ENCODE peak calls at places on chromosome 16, in five cellular contexts. X is fibroblast of the conjunctiva; N is stimulated activated naive CD4-positive, alpha-beta T cell; K is GM23338; H is AML-193. P is an unnamed sample.

GRCh38 chr16:68297908-68298307 is 12.8 kb downstream of the SLC7A6OS start:
- DNase-seq in X (no peak), N (no peak), K (no peak), H (no peak), P (no peak)

GRCh38 chr16:81612351-81613170 is 166.5 kb upstream of the PLCG2 start:
- DNase-seq in X (no peak), N (no peak), K (no peak), H (no peak), P (no peak)

GRCh38 chr16:26951950-26952349 is 114.8 kb upstream of the C16orf82 start:
- DNase-seq in X (no peak), N (no peak), K (no peak), H (no peak), P (no peak)

GRCh38 chr16:56332464-56333079 is 92.8 kb downstream of the AMFR start:
- DNase-seq in X (peak; percentile 67), N (no peak), K (peak; percentile 66), H (peak; percentile 29), P (no peak)

GRCh38 chr16:46911650-46912049 is 27.5 kb downstream of the GPT2 start:
- DNase-seq in X (no peak), N (no peak), K (no peak), H (no peak), P (no peak)

GRCh38 chr16:61681673-61682072 is 354.6 kb downstream of the CDH8 start:
- DNase-seq in X (no peak), N (no peak), K (no peak), H (no peak), P (no peak)

GRCh38 chr16:66740010-66740409 is 11.4 kb downstream of the DYNC1LI2 start:
- DNase-seq in X (no peak), N (peak; percentile 1), K (peak; percentile 75), H (peak; percentile 53), P (no peak)

GRCh38 chr16:14505846-14506245 is 124.2 kb downstream of the PARN start:
- DNase-seq in X (no peak), N (no peak), K (no peak), H (no peak), P (no peak)

GRCh38 chr16:88782454-88783390 is 2.3 kb downstream of the PIEZO1 start:
- DNase-seq in X (peak; percentile 43), N (no peak), K (no peak), H (no peak), P (no peak)

GRCh38 chr16:76565542-76565941 is 288.3 kb downstream of the CNTNAP4 start:
- DNase-seq in X (no peak), N (no peak), K (no peak), H (no peak), P (no peak)

GRCh38 chr16:67782567-67783352 is 23.6 kb downstream of the RANBP10 start:
- DNase-seq in X (no peak), N (no peak), K (no peak), H (no peak), P (no peak)

GRCh38 chr16:65782537-65783290 is 583.8 kb upstream of the CDH5 start:
- DNase-seq in X (peak; percentile 46), N (no peak), K (no peak), H (no peak), P (peak; percentile 63)

GRCh38 chr16:87391324-87391949 is 699 bp upstream of the MAP1LC3B start:
- DNase-seq in X (no peak), N (no peak), K (peak; percentile 79), H (peak; percentile 15), P (no peak)

GRCh38 chr16:678209-678857 is 1.9 kb upstream of the STUB1 start:
- DNase-seq in X (no peak), N (no peak), K (no peak), H (no peak), P (no peak)

GRCh38 chr16:21053595-21053994 is 97.1 kb downstream of the DNAH3 start:
- DNase-seq in X (no peak), N (no peak), K (no peak), H (no peak), P (no peak)

GRCh38 chr16:14015948-14016347 is 55.2 kb upstream of the MRTFB start:
- DNase-seq in X (peak; percentile 84), N (no peak), K (no peak), H (no peak), P (peak; percentile 81)

GRCh38 chr16:81748476-81749198 is 30.5 kb upstream of the PLCG2 start:
- DNase-seq in X (no peak), N (no peak), K (peak; percentile 40), H (no peak), P (no peak)

P was measured in BJ.